ENCODE peak calls at places on chromosome 11, in ten cellular contexts. E, Q, T, W, G, D, F, M, Y and B are unnamed samples.

GRCh38 chr11:133181066-133181465 is 351.2 kb downstream of the OPCML start:
- DNase-seq in E (no peak), Q (no peak), T (no peak), W (no peak), G (no peak), D (no peak), F (no peak), M (no peak), Y (no peak), B (no peak)

GRCh38 chr11:126733685-126734084 is 266.9 kb downstream of the KIRREL3 start:
- DNase-seq in E (no peak), Q (no peak), T (no peak), W (no peak), G (no peak), D (no peak), F (no peak), M (no peak), Y (no peak), B (no peak)

GRCh38 chr11:134971381-134971780 is 559.3 kb upstream of the B3GAT1 start:
- DNase-seq in E (no peak), Q (no peak), T (no peak), W (peak), G (no peak), D (no peak), F (no peak), M (no peak), Y (no peak), B (no peak)

GRCh38 chr11:1562469-1563148 is 9.5 kb downstream of the DUSP8 start:
- DNase-seq in E (no peak), Q (no peak), T (no peak), W (no peak), G (no peak), D (no peak), F (no peak), M (no peak), Y (no peak), B (no peak)

GRCh38 chr11:92886243-92886905 is 83.1 kb upstream of the MTNR1B start:
- DNase-seq in E (peak), Q (peak), T (peak), W (peak), G (peak), D (peak), F (peak), M (peak), Y (peak), B (peak)

GRCh38 chr11:59767212-59767611 is 12.0 kb downstream of the STX3 start:
- DNase-seq in E (no peak), Q (no peak), T (no peak), W (no peak), G (no peak), D (no peak), F (no peak), M (no peak), Y (no peak), B (peak)

GRCh38 chr11:15745266-15745665 is 611.1 kb downstream of the SOX6 start:
- DNase-seq in E (peak), Q (peak), T (no peak), W (no peak), G (no peak), D (no peak), F (no peak), M (no peak), Y (no peak), B (no peak)

GRCh38 chr11:111566324-111566723 is 25.8 kb downstream of the LAYN start:
- DNase-seq in E (no peak), Q (no peak), T (no peak), W (no peak), G (no peak), D (no peak), F (no peak), M (no peak), Y (no peak), B (no peak)

GRCh38 chr11:121892131-121892681 is 223.8 kb downstream of the BLID start:
- DNase-seq in E (no peak), Q (peak), T (no peak), W (no peak), G (no peak), D (no peak), F (no peak), M (no peak), Y (no peak), B (no peak)

GRCh38 chr11:130340671-130341319 is 26.1 kb upstream of the ZBTB44 start:
- DNase-seq in E (no peak), Q (no peak), T (no peak), W (no peak), G (no peak), D (no peak), F (no peak), M (no peak), Y (no peak), B (peak)

GRCh38 chr11:58127350-58127749 is 2.0 kb upstream of the OR9I1 start:
- DNase-seq in E (no peak), Q (no peak), T (no peak), W (no peak), G (no peak), D (no peak), F (no peak), M (no peak), Y (no peak), B (no peak)

GRCh38 chr11:875203-875602 is 32.6 kb downstream of the TSPAN4 start:
- DNase-seq in E (no peak), Q (no peak), T (no peak), W (no peak), G (no peak), D (no peak), F (no peak), M (no peak), Y (no peak), B (no peak)

GRCh38 chr11:33696931-33697638 is 3.5 kb downstream of the C11orf91 start:
- DNase-seq in E (no peak), Q (no peak), T (no peak), W (no peak), G (no peak), D (no peak), F (no peak), M (no peak), Y (no peak), B (no peak)

GRCh38 chr11:40716344-40717178 is 742.9 kb downstream of the LRRC4C start:
- DNase-seq in E (no peak), Q (no peak), T (no peak), W (no peak), G (no peak), D (no peak), F (no peak), M (no peak), Y (no peak), B (no peak)

GRCh38 chr11:82315093-82315492 is 418.6 kb downstream of the FAM181B start:
- DNase-seq in E (peak), Q (no peak), T (peak), W (peak), G (no peak), D (no peak), F (no peak), M (peak), Y (peak), B (peak)

GRCh38 chr11:134957540-134958335 is 545.7 kb upstream of the B3GAT1 start:
- DNase-seq in E (no peak), Q (no peak), T (no peak), W (peak), G (no peak), D (no peak), F (no peak), M (no peak), Y (no peak), B (no peak)

GRCh38 chr11:122367809-122368231 is 251.8 kb upstream of the BLID start:
- DNase-seq in E (peak), Q (peak), T (no peak), W (no peak), G (no peak), D (no peak), F (no peak), M (peak), Y (no peak), B (no peak)

GRCh38 chr11:72239296-72239848 is 4.6 kb downstream of the PHOX2A start:
- DNase-seq in E (no peak), Q (no peak), T (peak), W (peak), G (no peak), D (no peak), F (no peak), M (no peak), Y (peak), B (peak)

GRCh38 chr11:26297179-26297970 is 34.6 kb upstream of the ANO3 start:
- DNase-seq in E (peak), Q (peak), T (no peak), W (no peak), G (peak), D (peak), F (no peak), M (peak), Y (peak), B (peak)

GRCh38 chr11:73463359-73463758 is 87.2 kb downstream of the RELT start:
- DNase-seq in E (peak), Q (no peak), T (no peak), W (no peak), G (no peak), D (no peak), F (no peak), M (no peak), Y (no peak), B (peak)

GRCh38 chr11:95229199-95230053 is 1.6 kb downstream of the SESN3 start:
- DNase-seq in E (no peak), Q (peak), T (no peak), W (no peak), G (no peak), D (no peak), F (no peak), M (no peak), Y (peak), B (peak)

GRCh38 chr11:75492181-75492820 is 33.4 kb downstream of the GDPD5 start:
- DNase-seq in E (no peak), Q (peak), T (peak), W (no peak), G (peak), D (no peak), F (no peak), M (no peak), Y (no peak), B (peak)

GRCh38 chr11:57775474-57775873 is 13.9 kb downstream of the CTNND1 start:
- DNase-seq in E (no peak), Q (peak), T (no peak), W (no peak), G (no peak), D (no peak), F (no peak), M (no peak), Y (no peak), B (no peak)

GRCh38 chr11:129368889-129369672 is 6.6 kb upstream of the BARX2 start:
- DNase-seq in E (no peak), Q (no peak), T (no peak), W (no peak), G (no peak), D (no peak), F (no peak), M (no peak), Y (no peak), B (no peak)

GRCh38 chr11:119405986-119406385 is 17.0 kb downstream of the THY1 start:
- DNase-seq in E (no peak), Q (no peak), T (no peak), W (no peak), G (no peak), D (no peak), F (no peak), M (no peak), Y (no peak), B (no peak)

GRCh38 chr11:70934999-70935768 is 317.2 kb downstream of the SHANK2 start:
- DNase-seq in E (no peak), Q (no peak), T (no peak), W (no peak), G (no peak), D (peak), F (no peak), M (peak), Y (no peak), B (no peak)

GRCh38 chr11:96393753-96394348 is 4.0 kb downstream of the JRKL start:
- DNase-seq in E (peak), Q (peak), T (no peak), W (no peak), G (peak), D (peak), F (peak), M (peak), Y (peak), B (peak)

GRCh38 chr11:94117871-94118270 is 10.8 kb upstream of the PANX1 start:
- DNase-seq in E (no peak), Q (no peak), T (no peak), W (no peak), G (no peak), D (no peak), F (no peak), M (no peak), Y (no peak), B (no peak)

GRCh38 chr11:17407575-17407974 is 19.1 kb upstream of the KCNJ11 start:
- DNase-seq in E (no peak), Q (no peak), T (no peak), W (no peak), G (no peak), D (no peak), F (no peak), M (no peak), Y (no peak), B (no peak)

GRCh38 chr11:112388496-112388895 is 127.8 kb upstream of the PLET1 start:
- DNase-seq in E (no peak), Q (no peak), T (no peak), W (no peak), G (no peak), D (no peak), F (no peak), M (no peak), Y (no peak), B (no peak)

GRCh38 chr11:9754041-9754471 is 90.2 kb downstream of the SWAP70 start:
- DNase-seq in E (no peak), Q (no peak), T (no peak), W (no peak), G (no peak), D (no peak), F (no peak), M (no peak), Y (no peak), B (peak)

GRCh38 chr11:294795-295194 is 4.5 kb downstream of the IFITM5 start:
- DNase-seq in E (no peak), Q (no peak), T (no peak), W (no peak), G (no peak), D (no peak), F (no peak), M (no peak), Y (no peak), B (no peak)

GRCh38 chr11:72771507-72771906 is 19.3 kb upstream of the ARAP1 start:
- DNase-seq in E (no peak), Q (no peak), T (no peak), W (no peak), G (peak), D (no peak), F (no peak), M (no peak), Y (peak), B (no peak)

GRCh38 chr11:3626250-3626960 is 15.4 kb downstream of the ART5 start:
- DNase-seq in E (no peak), Q (no peak), T (peak), W (peak), G (no peak), D (no peak), F (no peak), M (no peak), Y (no peak), B (no peak)

GRCh38 chr11:34637303-34637702 is 16.4 kb downstream of the EHF start:
- DNase-seq in E (no peak), Q (no peak), T (no peak), W (no peak), G (no peak), D (no peak), F (no peak), M (no peak), Y (no peak), B (no peak)

GRCh38 chr11:69443968-69444364 is 37.5 kb upstream of the LINC01488 start:
- DNase-seq in E (no peak), Q (peak), T (no peak), W (no peak), G (no peak), D (no peak), F (no peak), M (no peak), Y (no peak), B (no peak)

GRCh38 chr11:102120006-102120405 is 9.8 kb downstream of the YAP1 start:
- DNase-seq in E (peak), Q (no peak), T (no peak), W (no peak), G (no peak), D (no peak), F (no peak), M (peak), Y (no peak), B (no peak)

DNA sequence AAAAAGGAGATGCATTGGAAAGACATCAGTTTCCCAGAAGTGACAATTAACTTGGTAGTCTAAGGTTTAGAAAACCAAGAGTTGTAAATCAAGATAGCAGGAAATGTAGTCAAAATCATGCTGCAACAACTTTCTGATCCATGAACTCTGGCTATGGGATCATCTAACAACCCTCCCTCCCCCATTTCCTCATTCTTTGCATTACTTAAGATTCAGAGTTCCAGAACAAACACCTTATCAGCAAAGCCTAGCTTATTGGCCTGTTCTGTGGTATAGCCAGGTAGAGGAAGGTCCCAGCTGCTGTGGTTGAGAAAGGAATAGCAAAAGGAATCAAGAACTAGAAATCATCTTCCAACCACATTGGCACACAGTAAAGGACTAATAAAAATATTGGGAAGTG is 651.1 kb downstream of the METTL15 start:
- DNase-seq in E (peak), Q (peak), T (no peak), W (no peak), G (no peak), D (peak), F (no peak), M (no peak), Y (no peak), B (no peak)
- TF ChIP-seq MAX in E (no peak), Q (no peak), T (no peak), W (no peak), G (no peak), D (no peak), F (no peak), M (no peak), Y (no peak), B (no peak)

DNA sequence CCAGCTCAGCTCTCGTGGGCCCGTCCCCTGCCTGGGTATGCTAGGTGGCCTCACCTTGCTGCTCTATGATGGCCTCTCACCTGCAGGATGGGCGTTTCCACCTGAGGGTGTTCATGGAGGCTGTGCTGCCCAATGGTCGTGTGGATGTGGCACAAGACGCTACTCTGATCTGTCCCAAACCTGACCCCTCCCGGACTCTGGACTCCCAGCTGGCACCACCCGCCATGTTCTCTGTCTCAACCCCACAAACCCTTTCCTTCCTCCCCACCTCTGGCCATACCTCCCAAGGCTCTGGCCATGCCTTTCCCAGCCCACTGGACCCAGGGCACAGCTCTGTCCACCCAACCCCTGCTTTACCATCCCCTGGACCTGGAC is 2.1 kb downstream of the ZP1 start:
- DNase-seq in E (no peak), Q (no peak), T (no peak), W (no peak), G (no peak), D (no peak), F (no peak), M (no peak), Y (no peak), B (no peak)
- TF ChIP-seq MAX in E (no peak), Q (no peak), T (no peak), W (no peak), G (no peak), D (no peak), F (no peak), M (no peak), Y (no peak), B (no peak)

DNA sequence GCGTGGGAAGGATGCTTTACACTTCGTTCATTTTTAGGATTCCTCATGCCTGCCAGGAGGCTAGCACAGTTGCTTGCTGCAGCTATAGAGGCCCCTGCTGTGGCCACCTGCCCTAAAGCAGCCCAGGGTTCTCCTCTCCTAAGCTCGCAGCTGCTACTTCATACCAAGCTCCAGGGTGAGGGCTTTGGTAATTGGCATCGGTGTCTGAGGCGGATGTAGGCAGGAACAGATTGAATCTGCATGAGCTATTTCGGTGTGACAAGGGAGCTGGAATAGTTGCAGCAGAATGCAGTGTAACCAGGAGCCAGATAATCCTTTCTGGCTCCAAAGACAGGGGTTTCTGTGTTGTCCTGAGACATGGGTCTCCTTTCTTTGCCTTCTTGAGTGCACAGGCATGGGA is 133.1 kb downstream of the MICAL2 start:
- DNase-seq in E (no peak), Q (no peak), T (no peak), W (no peak), G (no peak), D (no peak), F (no peak), M (no peak), Y (no peak), B (no peak)
- TF ChIP-seq MAX in E (no peak), Q (no peak), T (no peak), W (no peak), G (no peak), D (no peak), F (no peak), M (no peak), Y (no peak), B (no peak)

DNA sequence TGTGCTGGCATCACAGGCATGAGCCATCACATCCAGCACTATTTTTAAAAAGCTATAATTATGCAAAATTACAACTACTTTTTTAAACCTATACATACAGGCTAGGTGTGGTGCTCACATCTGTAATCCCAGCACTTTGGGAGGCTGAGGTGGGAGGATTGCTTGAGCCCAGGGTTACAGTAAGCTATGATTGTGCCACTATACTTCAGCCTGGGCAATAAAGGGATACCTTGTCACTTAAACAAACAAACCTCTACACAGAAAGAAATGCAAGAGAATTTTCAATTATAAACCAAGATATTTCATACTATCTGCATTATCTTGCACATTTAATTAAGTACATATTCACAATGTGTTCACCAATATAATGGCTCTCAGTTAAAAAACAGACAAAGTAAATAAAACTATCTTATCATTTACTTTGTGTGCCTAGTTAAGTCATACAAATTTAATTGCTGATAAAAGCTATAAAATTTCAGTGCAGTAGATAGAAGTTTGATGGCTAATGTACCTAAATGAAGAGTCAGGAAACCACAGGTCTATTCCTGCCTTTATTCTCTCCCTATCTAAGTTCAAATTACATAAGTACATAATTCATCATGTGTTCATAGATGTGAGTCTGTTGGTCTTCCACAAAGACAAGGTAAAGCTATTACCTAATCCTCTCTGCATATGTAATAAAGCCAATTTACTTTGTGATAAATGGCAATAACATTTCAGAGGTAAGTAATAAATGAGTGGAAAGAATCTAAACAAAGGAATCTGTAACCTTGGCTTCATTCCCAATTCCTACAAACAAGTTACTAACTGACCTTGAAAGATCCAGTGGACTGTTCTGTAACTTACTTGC is 9.0 kb upstream of the RDX start:
- DNase-seq in E (peak), Q (peak), T (no peak), W (no peak), G (no peak), D (no peak), F (no peak), M (peak), Y (peak), B (no peak)
- TF ChIP-seq MAX in E (peak), Q (no peak), T (no peak), W (no peak), G (no peak), D (no peak), F (no peak), M (no peak), Y (no peak), B (no peak)

GRCh38 chr11:79314906-79315689 is 125.7 kb downstream of the TENM4 start:
- DNase-seq in E (no peak), Q (no peak), T (peak), W (peak), G (no peak), D (no peak), F (no peak), M (no peak), Y (no peak), B (peak)
- TF ChIP-seq MAX in E (no peak), Q (no peak), T (no peak), W (peak), G (no peak), D (no peak), F (no peak), M (no peak), Y (no peak), B (peak)

GRCh38 chr11:79536155-79536917 is 95.5 kb upstream of the TENM4 start:
- DNase-seq in E (no peak), Q (no peak), T (no peak), W (no peak), G (no peak), D (no peak), F (no peak), M (no peak), Y (no peak), B (no peak)
- TF ChIP-seq MAX in E (no peak), Q (no peak), T (no peak), W (no peak), G (no peak), D (no peak), F (no peak), M (no peak), Y (no peak), B (no peak)

GRCh38 chr11:36449566-36450390 is 60.3 kb downstream of the TRAF6 start:
- DNase-seq in E (no peak), Q (no peak), T (no peak), W (no peak), G (no peak), D (no peak), F (no peak), M (no peak), Y (no peak), B (peak)
- TF ChIP-seq MAX in E (no peak), Q (no peak), T (no peak), W (no peak), G (no peak), D (no peak), F (no peak), M (no peak), Y (no peak), B (no peak)